ENCODE peak calls at places on chromosomes 6 and 20, in four cellular contexts. Y, N, L and U are unnamed samples.
A peak's percentile ranks its signal among the peaks of the same experiment; 100 is the strongest.

GRCh38 chr6:73585566-73586415 is 65.0 kb upstream of the EEF1A1 start:
- DNase-seq in Y (peak; percentile 81), N (peak; percentile 83), L (no peak), U (peak; percentile 74)

GRCh38 chr20:34538671-34539123 is 19.8 kb upstream of the MAP1LC3A start:
- DNase-seq in Y (peak; percentile 51), N (peak; percentile 73), L (peak; percentile 30), U (no peak)

GRCh38 chr6:118464620-118465019 is 83.5 kb upstream of the PLN start:
- DNase-seq in Y (no peak), N (no peak), L (no peak), U (no peak)

GRCh38 chr20:47379433-47380150 is 23.1 kb upstream of the ZMYND8 start:
- DNase-seq in Y (peak; percentile 94), N (peak; percentile 78), L (no peak), U (no peak)

GRCh38 chr6:70310063-70310694 is 7.3 kb upstream of the COL9A1 start:
- DNase-seq in Y (peak; percentile 41), N (peak; percentile 70), L (no peak), U (peak; percentile 52)

GRCh38 chr6:141587482-141588266 is 545.1 kb upstream of the GJE1 start:
- DNase-seq in Y (peak; percentile 71), N (peak; percentile 15), L (no peak), U (no peak)

GRCh38 chr6:132812756-132813172 is 1.6 kb upstream of the RPS12 start:
- DNase-seq in Y (peak; percentile 1), N (no peak), L (no peak), U (no peak)

GRCh38 chr20:48295445-48295903 is 510.2 kb upstream of the SULF2 start:
- DNase-seq in Y (peak; percentile 91), N (peak; percentile 87), L (no peak), U (peak; percentile 85)

GRCh38 chr6:25942561-25943147 is 12.2 kb upstream of the SLC17A2 start:
- DNase-seq in Y (peak; percentile 53), N (peak; percentile 82), L (no peak), U (peak; percentile 18)

GRCh38 chr6:72466971-72467566 is 154.8 kb upstream of the KCNQ5 start:
- DNase-seq in Y (no peak), N (no peak), L (no peak), U (peak; percentile 7)

GRCh38 chr20:20130399-20130798 is 78.1 kb downstream of the CFAP61 start:
- DNase-seq in Y (peak; percentile 8), N (peak; percentile 2), L (no peak), U (peak; percentile 39)

GRCh38 chr6:27280064-27280539 is 32.0 kb downstream of the POM121L2 start:
- DNase-seq in Y (peak; percentile 34), N (peak; percentile 58), L (no peak), U (peak; percentile 43)

GRCh38 chr6:34237316-34237721 is 646 bp downstream of the HMGA1 start:
- DNase-seq in Y (no peak), N (no peak), L (peak; percentile 47), U (no peak)

GRCh38 chr20:63130654-63131577 is 85.0 kb downstream of the YTHDF1 start:
- DNase-seq in Y (no peak), N (no peak), L (no peak), U (no peak)

GRCh38 chr20:2220298-2220697 is 75.5 kb upstream of the TGM3 start:
- DNase-seq in Y (no peak), N (no peak), L (no peak), U (no peak)

GRCh38 chr6:128333581-128334223 is 186.7 kb downstream of the PTPRK start:
- DNase-seq in Y (no peak), N (no peak), L (no peak), U (no peak)